ENCODE peak calls at places on chromosome 4, in five cellular contexts. U is nucleus accumbens, J is mesenteric fat pad, G is AML-193, P is GM04504. S is an unnamed sample.

GRCh38 chr4:105631818-105632400 is 76.6 kb downstream of the INTS12 start:
- DNase-seq in U (no peak), J (no peak), G (peak), P (no peak), S (peak)

GRCh38 chr4:52645315-52645714 is 13.8 kb downstream of the USP46 start:
- DNase-seq in U (no peak), J (no peak), G (no peak), P (no peak), S (no peak)

GRCh38 chr4:153151535-153152452 is 52.4 kb upstream of the TRIM2 start:
- DNase-seq in U (peak), J (no peak), G (peak), P (no peak), S (no peak)

GRCh38 chr4:126106658-126107057 is 791.9 kb downstream of the FAT4 start:
- DNase-seq in U (no peak), J (no peak), G (peak), P (no peak), S (no peak)

GRCh38 chr4:2931765-2932560 is 31.2 kb downstream of the NOP14 start:
- DNase-seq in U (no peak), J (no peak), G (peak), P (no peak), S (no peak)

GRCh38 chr4:52890401-52890791 is 28.3 kb downstream of the RASL11B start:
- DNase-seq in U (no peak), J (no peak), G (no peak), P (no peak), S (no peak)

GRCh38 chr4:6324999-6325790 is 55.5 kb downstream of the WFS1 start:
- DNase-seq in U (peak), J (no peak), G (peak), P (no peak), S (peak)

GRCh38 chr4:187016101-187016500 is 292.4 kb upstream of the FAT1 start:
- DNase-seq in U (no peak), J (no peak), G (no peak), P (no peak), S (no peak)

GRCh38 chr4:3243066-3243775 is 5.7 kb upstream of the MSANTD1 start:
- DNase-seq in U (no peak), J (no peak), G (no peak), P (no peak), S (no peak)

GRCh38 chr4:122831515-122832196 is 5.0 kb downstream of the FGF2 start:
- DNase-seq in U (no peak), J (no peak), G (no peak), P (no peak), S (no peak)

GRCh38 chr4:54076673-54077072 is 12.3 kb upstream of the CHIC2 start:
- DNase-seq in U (no peak), J (no peak), G (no peak), P (no peak), S (no peak)

GRCh38 chr4:99403380-99404194 is 31.6 kb downstream of the ADH7 start:
- DNase-seq in U (no peak), J (no peak), G (no peak), P (no peak), S (no peak)

GRCh38 chr4:5134620-5135019 is 83.3 kb downstream of the STK32B start:
- DNase-seq in U (no peak), J (no peak), G (no peak), P (no peak), S (no peak)

GRCh38 chr4:30855232-30855631 is 135.1 kb downstream of the PCDH7 start:
- DNase-seq in U (no peak), J (no peak), G (no peak), P (no peak), S (no peak)

GRCh38 chr4:77538144-77538543 is 67.5 kb upstream of the CXCL13 start:
- DNase-seq in U (no peak), J (no peak), G (no peak), P (no peak), S (no peak)

GRCh38 chr4:23135792-23136645 is 443.3 kb downstream of the GBA3 start:
- DNase-seq in U (no peak), J (no peak), G (peak), P (no peak), S (peak)

GRCh38 chr4:88018471-88018870 is 11.0 kb downstream of the PKD2 start:
- DNase-seq in U (no peak), J (no peak), G (no peak), P (peak), S (no peak)

GRCh38 chr4:139589619-139590018 is 33.6 kb upstream of the SETD7 start:
- DNase-seq in U (no peak), J (peak), G (no peak), P (no peak), S (no peak)

GRCh38 chr4:57442834-57443291 is 332.7 kb upstream of the IGFBP7 start:
- DNase-seq in U (no peak), J (no peak), G (peak), P (no peak), S (peak)

GRCh38 chr4:182752158-182752910 is 164.9 kb downstream of the DCTD start:
- DNase-seq in U (no peak), J (no peak), G (no peak), P (peak), S (peak)

GRCh38 chr4:15234101-15234500 is 193.7 kb upstream of the C1QTNF7 start:
- DNase-seq in U (no peak), J (no peak), G (peak), P (peak), S (peak)

GRCh38 chr4:174592985-174593335 is 70.7 kb upstream of the HPGD start:
- DNase-seq in U (no peak), J (no peak), G (peak), P (peak), S (peak)

GRCh38 chr4:56505269-56506109 is at the start of gene ARL9:
- DNase-seq in U (no peak), J (no peak), G (no peak), P (peak), S (peak)

GRCh38 chr4:8200302-8200975 is 1.3 kb downstream of the SH3TC1 start:
- DNase-seq in U (no peak), J (no peak), G (no peak), P (no peak), S (no peak)

GRCh38 chr4:75370582-75370981 is 143.6 kb downstream of the RCHY1 start:
- DNase-seq in U (no peak), J (no peak), G (no peak), P (no peak), S (no peak)

GRCh38 chr4:147355849-147356248 is 125.0 kb upstream of the EDNRA start:
- DNase-seq in U (no peak), J (no peak), G (no peak), P (no peak), S (peak)

GRCh38 chr4:40317921-40318658 is 17.0 kb upstream of the CHRNA9 start:
- DNase-seq in U (no peak), J (no peak), G (no peak), P (no peak), S (no peak)

GRCh38 chr4:38500433-38500832 is 163.6 kb upstream of the KLF3 start:
- DNase-seq in U (no peak), J (no peak), G (no peak), P (no peak), S (no peak)

GRCh38 chr4:108417923-108418322 is 202.5 kb upstream of the RPL34 start:
- DNase-seq in U (no peak), J (no peak), G (no peak), P (no peak), S (no peak)

GRCh38 chr4:185781555-185782215 is 30.3 kb downstream of the SORBS2 start:
- DNase-seq in U (no peak), J (no peak), G (no peak), P (no peak), S (no peak)

GRCh38 chr4:110106946-110107325 is 91.5 kb downstream of the ELOVL6 start:
- DNase-seq in U (no peak), J (no peak), G (no peak), P (no peak), S (peak)

GRCh38 chr4:173182403-173182802 is 13.8 kb downstream of the GALNT7 start:
- DNase-seq in U (no peak), J (no peak), G (no peak), P (peak), S (peak)

S was measured in RKO.